ENCODE peak calls at places on chromosome 14, in five cellular contexts. One of them, this sample, is unnamed.

GRCh38 chr14:67941456-67942018 is 122.0 kb downstream of the RAD51B start:
- DNase-seq in AG08395: no peak
- DNase-seq in cardiac fibroblast: no peak
- DNase-seq in NCI-H69: peak
- DNase-seq in choroid plexus epithelial cell: peak
- DNase-seq in this sample: no peak

GRCh38 chr14:61837336-61838229 is 75.4 kb downstream of the SNAPC1 start:
- DNase-seq in AG08395: peak
- DNase-seq in cardiac fibroblast: peak
- DNase-seq in NCI-H69: peak
- DNase-seq in choroid plexus epithelial cell: peak
- DNase-seq in this sample: peak

GRCh38 chr14:49218436-49219092 is 367.6 kb downstream of the RPS29 start:
- DNase-seq in AG08395: no peak
- DNase-seq in cardiac fibroblast: peak
- DNase-seq in NCI-H69: peak
- DNase-seq in choroid plexus epithelial cell: peak
- DNase-seq in this sample: no peak

GRCh38 chr14:96424104-96424989 is 32.4 kb downstream of the AK7 start:
- DNase-seq in AG08395: peak
- DNase-seq in cardiac fibroblast: peak
- DNase-seq in NCI-H69: peak
- DNase-seq in choroid plexus epithelial cell: peak
- DNase-seq in this sample: no peak

GRCh38 chr14:105581551-105582341 is 55.4 kb downstream of the TMEM121 start:
- DNase-seq in AG08395: no peak
- DNase-seq in cardiac fibroblast: no peak
- DNase-seq in NCI-H69: no peak
- DNase-seq in choroid plexus epithelial cell: no peak
- DNase-seq in this sample: no peak

GRCh38 chr14:64187331-64187730 is 106.8 kb downstream of the ESR2 start:
- DNase-seq in AG08395: no peak
- DNase-seq in cardiac fibroblast: no peak
- DNase-seq in NCI-H69: no peak
- DNase-seq in choroid plexus epithelial cell: no peak
- DNase-seq in this sample: no peak

GRCh38 chr14:29243355-29243754 is 476.8 kb downstream of the FOXG1 start:
- DNase-seq in AG08395: no peak
- DNase-seq in cardiac fibroblast: peak
- DNase-seq in NCI-H69: peak
- DNase-seq in choroid plexus epithelial cell: peak
- DNase-seq in this sample: no peak

GRCh38 chr14:74567646-74568379 is 44.2 kb downstream of the LTBP2 start:
- DNase-seq in AG08395: no peak
- DNase-seq in cardiac fibroblast: no peak
- DNase-seq in NCI-H69: no peak
- DNase-seq in choroid plexus epithelial cell: no peak
- DNase-seq in this sample: no peak

GRCh38 chr14:105888151-105888550 is 361.8 kb downstream of the TMEM121 start:
- DNase-seq in AG08395: no peak
- DNase-seq in cardiac fibroblast: no peak
- DNase-seq in NCI-H69: peak
- DNase-seq in choroid plexus epithelial cell: no peak
- DNase-seq in this sample: no peak

GRCh38 chr14:92590941-92591340 is 77.4 kb downstream of the RIN3 start:
- DNase-seq in AG08395: no peak
- DNase-seq in cardiac fibroblast: no peak
- DNase-seq in NCI-H69: no peak
- DNase-seq in choroid plexus epithelial cell: no peak
- DNase-seq in this sample: no peak

GRCh38 chr14:93430889-93431670 is at the start of gene UNC79:
- DNase-seq in AG08395: no peak
- DNase-seq in cardiac fibroblast: peak
- DNase-seq in NCI-H69: peak
- DNase-seq in choroid plexus epithelial cell: peak
- DNase-seq in this sample: no peak

GRCh38 chr14:74429991-74430390 is 4.0 kb upstream of the SYNDIG1L start:
- DNase-seq in AG08395: no peak
- DNase-seq in cardiac fibroblast: no peak
- DNase-seq in NCI-H69: no peak
- DNase-seq in choroid plexus epithelial cell: no peak
- DNase-seq in this sample: no peak

GRCh38 chr14:68695326-68695768 is 97.5 kb downstream of the ZFP36L1 start:
- DNase-seq in AG08395: peak
- DNase-seq in cardiac fibroblast: peak
- DNase-seq in NCI-H69: no peak
- DNase-seq in choroid plexus epithelial cell: peak
- DNase-seq in this sample: no peak

GRCh38 chr14:36816481-36816880 is 154.8 kb downstream of the PAX9 start:
- DNase-seq in AG08395: no peak
- DNase-seq in cardiac fibroblast: no peak
- DNase-seq in NCI-H69: no peak
- DNase-seq in choroid plexus epithelial cell: no peak
- DNase-seq in this sample: no peak

GRCh38 chr14:29123017-29123416 is 356.4 kb downstream of the FOXG1 start:
- DNase-seq in AG08395: no peak
- DNase-seq in cardiac fibroblast: no peak
- DNase-seq in NCI-H69: no peak
- DNase-seq in choroid plexus epithelial cell: no peak
- DNase-seq in this sample: no peak

GRCh38 chr14:59126714-59127436 is 61.6 kb upstream of the DAAM1 start:
- DNase-seq in AG08395: peak
- DNase-seq in cardiac fibroblast: peak
- DNase-seq in NCI-H69: peak
- DNase-seq in choroid plexus epithelial cell: peak
- DNase-seq in this sample: no peak

GRCh38 chr14:100536721-100537700 is 50.2 kb downstream of the BEGAIN start:
- DNase-seq in AG08395: no peak
- DNase-seq in cardiac fibroblast: no peak
- DNase-seq in NCI-H69: no peak
- DNase-seq in choroid plexus epithelial cell: no peak
- DNase-seq in this sample: no peak

GRCh38 chr14:77603654-77604270 is 12.7 kb downstream of the SPTLC2 start:
- DNase-seq in AG08395: peak
- DNase-seq in cardiac fibroblast: no peak
- DNase-seq in NCI-H69: peak
- DNase-seq in choroid plexus epithelial cell: no peak
- DNase-seq in this sample: no peak

GRCh38 chr14:64708148-64709004 is 4.2 kb downstream of the PLEKHG3 start:
- DNase-seq in AG08395: no peak
- DNase-seq in cardiac fibroblast: peak
- DNase-seq in NCI-H69: peak
- DNase-seq in choroid plexus epithelial cell: peak
- DNase-seq in this sample: no peak

GRCh38 chr14:22561661-22562579 is 27.1 kb downstream of the DAD1 start:
- DNase-seq in AG08395: no peak
- DNase-seq in cardiac fibroblast: no peak
- DNase-seq in NCI-H69: no peak
- DNase-seq in choroid plexus epithelial cell: peak
- DNase-seq in this sample: no peak

GRCh38 chr14:69631509-69631908 is 20.1 kb downstream of the SUSD6 start:
- DNase-seq in AG08395: peak
- DNase-seq in cardiac fibroblast: peak
- DNase-seq in NCI-H69: peak
- DNase-seq in choroid plexus epithelial cell: peak
- DNase-seq in this sample: no peak

GRCh38 chr14:57319636-57320035 is 50.9 kb downstream of the AP5M1 start:
- DNase-seq in AG08395: no peak
- DNase-seq in cardiac fibroblast: no peak
- DNase-seq in NCI-H69: no peak
- DNase-seq in choroid plexus epithelial cell: peak
- DNase-seq in this sample: no peak

GRCh38 chr14:67413806-67414769 is 2.1 kb upstream of the PLEK2 start:
- DNase-seq in AG08395: peak
- DNase-seq in cardiac fibroblast: peak
- DNase-seq in NCI-H69: peak
- DNase-seq in choroid plexus epithelial cell: peak
- DNase-seq in this sample: no peak

GRCh38 chr14:106530423-106531107 is 1004.2 kb downstream of the TMEM121 start:
- DNase-seq in AG08395: no peak
- DNase-seq in cardiac fibroblast: no peak
- DNase-seq in NCI-H69: peak
- DNase-seq in choroid plexus epithelial cell: no peak
- DNase-seq in this sample: no peak

GRCh38 chr14:75917322-75918251 is 64.2 kb downstream of the TGFB3 start:
- DNase-seq in AG08395: no peak
- DNase-seq in cardiac fibroblast: no peak
- DNase-seq in NCI-H69: no peak
- DNase-seq in choroid plexus epithelial cell: no peak
- DNase-seq in this sample: no peak

GRCh38 chr14:63248211-63248610 is 44.0 kb downstream of the RHOJ start:
- DNase-seq in AG08395: peak
- DNase-seq in cardiac fibroblast: peak
- DNase-seq in NCI-H69: no peak
- DNase-seq in choroid plexus epithelial cell: peak
- DNase-seq in this sample: no peak

GRCh38 chr14:28651148-28651547 is 115.4 kb upstream of the FOXG1 start:
- DNase-seq in AG08395: no peak
- DNase-seq in cardiac fibroblast: peak
- DNase-seq in NCI-H69: no peak
- DNase-seq in choroid plexus epithelial cell: peak
- DNase-seq in this sample: no peak

GRCh38 chr14:76040704-76041103 is 55.1 kb downstream of the IFT43 start:
- DNase-seq in AG08395: no peak
- DNase-seq in cardiac fibroblast: no peak
- DNase-seq in NCI-H69: no peak
- DNase-seq in choroid plexus epithelial cell: no peak
- DNase-seq in this sample: no peak

GRCh38 chr14:38839743-38840375 is 263.2 kb downstream of the SEC23A start:
- DNase-seq in AG08395: no peak
- DNase-seq in cardiac fibroblast: peak
- DNase-seq in NCI-H69: no peak
- DNase-seq in choroid plexus epithelial cell: peak
- DNase-seq in this sample: no peak

GRCh38 chr14:81023095-81023710 is 67.8 kb downstream of the TSHR start:
- DNase-seq in AG08395: no peak
- DNase-seq in cardiac fibroblast: no peak
- DNase-seq in NCI-H69: no peak
- DNase-seq in choroid plexus epithelial cell: no peak
- DNase-seq in this sample: no peak

GRCh38 chr14:76352639-76353281 is 23.2 kb upstream of the ESRRB start:
- DNase-seq in AG08395: peak
- DNase-seq in cardiac fibroblast: peak
- DNase-seq in NCI-H69: peak
- DNase-seq in choroid plexus epithelial cell: peak
- DNase-seq in this sample: no peak

GRCh38 chr14:22177870-22178269 is 411.2 kb downstream of the DAD1 start:
- DNase-seq in AG08395: no peak
- DNase-seq in cardiac fibroblast: no peak
- DNase-seq in NCI-H69: no peak
- DNase-seq in choroid plexus epithelial cell: peak
- DNase-seq in this sample: no peak

GRCh38 chr14:85556263-85556662 is 26.3 kb downstream of the FLRT2 start:
- DNase-seq in AG08395: no peak
- DNase-seq in cardiac fibroblast: no peak
- DNase-seq in NCI-H69: no peak
- DNase-seq in choroid plexus epithelial cell: no peak
- DNase-seq in this sample: no peak

GRCh38 chr14:87030182-87030581 is 962.8 kb downstream of the GALC start:
- DNase-seq in AG08395: no peak
- DNase-seq in cardiac fibroblast: no peak
- DNase-seq in NCI-H69: no peak
- DNase-seq in choroid plexus epithelial cell: no peak
- DNase-seq in this sample: no peak

GRCh38 chr14:68612049-68612448 is 180.8 kb downstream of the ZFP36L1 start:
- DNase-seq in AG08395: no peak
- DNase-seq in cardiac fibroblast: peak
- DNase-seq in NCI-H69: no peak
- DNase-seq in choroid plexus epithelial cell: no peak
- DNase-seq in this sample: no peak

GRCh38 chr14:80426686-80427085 is 215.4 kb upstream of the DIO2 start:
- DNase-seq in AG08395: no peak
- DNase-seq in cardiac fibroblast: peak
- DNase-seq in NCI-H69: no peak
- DNase-seq in choroid plexus epithelial cell: peak
- DNase-seq in this sample: no peak

GRCh38 chr14:71319646-71320045 is 412.4 kb downstream of the PCNX1 start:
- DNase-seq in AG08395: no peak
- DNase-seq in cardiac fibroblast: peak
- DNase-seq in NCI-H69: peak
- DNase-seq in choroid plexus epithelial cell: peak
- DNase-seq in this sample: no peak

GRCh38 chr14:92254786-92255185 is 68.2 kb upstream of the SLC24A4 start:
- DNase-seq in AG08395: peak
- DNase-seq in cardiac fibroblast: peak
- DNase-seq in NCI-H69: peak
- DNase-seq in choroid plexus epithelial cell: peak
- DNase-seq in this sample: no peak